ENCODE peak calls at places on chromosomes 4 and X, in seven cellular contexts. Y is fibroblast of the aortic adventitia, S is GM12878, U is HFFc6, P is cardiac fibroblast, Z is fibroblast of lung, C is natural killer cell. D is an unnamed sample.

GRCh38 chr4:31682796-31683195 is 962.6 kb downstream of the PCDH7 start:
- DNase-seq in C (no peak), Y (peak), Z (no peak), P (peak), U (no peak), S (no peak), D (no peak)

GRCh38 chr4:142419712-142420111 is 426.4 kb downstream of the INPP4B start:
- DNase-seq in P (no peak), Z (no peak), U (no peak), C (no peak), S (no peak), Y (no peak), D (no peak)

GRCh38 chr4:170025523-170026252 is 507 bp downstream of the MFAP3L start:
- DNase-seq in C (peak), Z (peak), Y (peak), P (no peak), S (no peak), U (no peak), D (no peak)

GRCh38 chr4:35080799-35081198 is 1163.5 kb downstream of the ARAP2 start:
- DNase-seq in P (no peak), U (no peak), S (no peak), C (no peak), Z (no peak), Y (no peak), D (no peak)

GRCh38 chr4:140790171-140790570 is 34.0 kb upstream of the TBC1D9 start:
- DNase-seq in Z (peak), S (no peak), U (no peak), P (peak), Y (no peak), C (no peak), D (no peak)

GRCh38 chrX:68880846-68881513 is 52.2 kb downstream of the EFNB1 start:
- DNase-seq in Z (no peak), P (no peak), C (no peak), S (no peak), Y (no peak), U (no peak), D (no peak)

GRCh38 chr4:118076958-118077766 is 42.9 kb downstream of the NDST3 start:
- DNase-seq in S (no peak), Z (peak), Y (peak), C (no peak), U (peak), P (peak), D (no peak)

GRCh38 chrX:18883961-18884765 is 99.8 kb downstream of the PHKA2 start:
- DNase-seq in C (no peak), Z (no peak), S (no peak), U (no peak), P (no peak), Y (no peak), D (no peak)

GRCh38 chrX:37955273-37955672 is 51.1 kb upstream of the SYTL5 start:
- DNase-seq in U (no peak), Z (no peak), Y (no peak), C (no peak), S (no peak), P (no peak), D (no peak)

GRCh38 chr4:121252224-121252806 is 88.2 kb upstream of the TNIP3 start:
- DNase-seq in Y (peak), S (no peak), C (peak), Z (peak), P (peak), U (peak), D (no peak)

GRCh38 chr4:169024762-169025161 is 14.7 kb upstream of the CBR4 start:
- DNase-seq in U (peak), Y (peak), C (no peak), Z (peak), P (peak), S (no peak), D (no peak)

GRCh38 chr4:86948276-86948675 is 13.5 kb downstream of the AFF1 start:
- DNase-seq in S (no peak), P (no peak), Y (no peak), C (no peak), Z (no peak), U (no peak), D (no peak)

GRCh38 chr4:185728886-185729285 is 83.1 kb downstream of the SORBS2 start:
- DNase-seq in U (no peak), Y (no peak), P (no peak), C (no peak), Z (no peak), S (no peak), D (no peak)

GRCh38 chrX:70476934-70477733 is 32.5 kb downstream of the DLG3 start:
- DNase-seq in C (no peak), U (peak), Z (peak), Y (peak), P (peak), S (no peak), D (no peak)

GRCh38 chr4:48484494-48485168 is 1.5 kb downstream of the SLC10A4 start:
- DNase-seq in C (no peak), P (no peak), Y (no peak), S (no peak), U (no peak), Z (no peak), D (no peak)

GRCh38 chr4:12723849-12724447 is 760.2 kb downstream of the RAB28 start:
- DNase-seq in P (peak), Z (no peak), C (no peak), Y (peak), S (no peak), U (no peak), D (no peak)

GRCh38 chr4:54773022-54773421 is 115.3 kb downstream of the KIT start:
- DNase-seq in C (no peak), S (no peak), U (no peak), Y (no peak), P (no peak), Z (no peak), D (no peak)
- TF ChIP-seq CTCF in C (no peak), S (no peak), U (no peak), Y (no peak), P (no peak), Z (no peak), D (no peak)

DNA sequence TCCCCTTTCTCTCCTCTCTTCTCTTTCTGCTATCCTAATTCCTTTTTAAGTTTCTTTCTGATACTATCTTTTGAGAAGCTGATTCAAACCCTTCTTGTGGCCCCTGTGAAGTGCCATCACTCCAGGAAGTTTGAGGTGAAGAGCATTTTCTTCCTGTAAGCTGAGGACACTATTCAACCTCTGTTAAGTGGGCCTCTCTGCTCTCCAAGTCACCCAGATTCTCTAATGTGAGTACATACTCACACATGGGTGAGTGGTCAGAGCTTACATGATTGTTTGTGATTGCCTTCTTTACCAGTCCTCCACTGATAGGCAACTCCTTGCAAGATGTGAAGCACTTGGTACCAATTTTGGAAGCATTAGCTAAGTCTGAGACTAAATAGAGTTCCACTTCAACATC is 18.4 kb upstream of the SMIM10L2A start:
- DNase-seq in Y (no peak), Z (no peak), C (no peak), S (no peak), P (no peak), U (no peak), D (no peak)
- TF ChIP-seq CTCF in Y (no peak), Z (no peak), C (no peak), S (no peak), P (no peak), U (no peak), D (no peak)

GRCh38 chr4:175561691-175562090 is 250.4 kb downstream of the GPM6A start:
- DNase-seq in U (no peak), C (no peak), P (no peak), Y (no peak), S (no peak), Z (no peak), D (no peak)

GRCh38 chr4:175562111-175562510 is 250.0 kb downstream of the GPM6A start:
- DNase-seq in S (no peak), C (no peak), Z (no peak), Y (no peak), P (no peak), U (no peak), D (no peak)

GRCh38 chr4:175562537-175562936 is 249.5 kb downstream of the GPM6A start:
- DNase-seq in U (no peak), Y (no peak), S (no peak), Z (no peak), C (no peak), P (no peak), D (no peak)

DNA sequence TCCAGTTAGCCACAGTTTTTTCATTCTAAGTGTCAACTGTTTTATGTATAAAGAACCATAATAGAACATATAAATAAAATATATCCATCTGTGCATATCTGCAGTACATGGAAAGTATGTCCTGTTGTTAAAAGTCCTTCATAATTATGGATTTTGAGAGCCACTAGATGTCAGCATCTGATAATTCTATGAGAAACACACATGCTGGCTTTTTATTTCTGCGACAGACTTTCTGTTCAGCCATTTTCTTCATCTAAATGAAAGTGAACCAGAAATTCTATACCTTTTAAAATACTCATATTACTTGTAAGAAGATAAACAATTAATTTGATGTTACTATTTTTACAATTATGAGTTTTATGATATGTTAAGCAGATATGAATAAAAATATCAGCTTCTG is 251.4 kb downstream of the GPM6A start:
- DNase-seq in S (no peak), U (peak), Z (peak), C (no peak), P (peak), Y (peak), D (no peak)
- TF ChIP-seq CTCF in S (peak), U (peak), Z (peak), C (no peak), P (no peak), Y (no peak), D (no peak)

GRCh38 chrX:119986203-119986602 is 42.7 kb upstream of the NKAP start:
- DNase-seq in P (no peak), Z (no peak), U (no peak), S (no peak), C (no peak), Y (no peak), D (no peak)

GRCh38 chrX:119983494-119983893 is 39.9 kb upstream of the NKAP start:
- DNase-seq in Z (no peak), C (no peak), Y (no peak), P (no peak), U (no peak), S (no peak), D (no peak)

GRCh38 chrX:119982145-119982544 is 38.6 kb upstream of the NKAP start:
- DNase-seq in P (no peak), C (no peak), U (no peak), Y (no peak), S (no peak), Z (no peak), D (no peak)

GRCh38 chrX:119984652-119985051 is 41.1 kb upstream of the NKAP start:
- DNase-seq in P (no peak), Y (no peak), U (no peak), S (no peak), Z (no peak), C (no peak), D (no peak)

DNA sequence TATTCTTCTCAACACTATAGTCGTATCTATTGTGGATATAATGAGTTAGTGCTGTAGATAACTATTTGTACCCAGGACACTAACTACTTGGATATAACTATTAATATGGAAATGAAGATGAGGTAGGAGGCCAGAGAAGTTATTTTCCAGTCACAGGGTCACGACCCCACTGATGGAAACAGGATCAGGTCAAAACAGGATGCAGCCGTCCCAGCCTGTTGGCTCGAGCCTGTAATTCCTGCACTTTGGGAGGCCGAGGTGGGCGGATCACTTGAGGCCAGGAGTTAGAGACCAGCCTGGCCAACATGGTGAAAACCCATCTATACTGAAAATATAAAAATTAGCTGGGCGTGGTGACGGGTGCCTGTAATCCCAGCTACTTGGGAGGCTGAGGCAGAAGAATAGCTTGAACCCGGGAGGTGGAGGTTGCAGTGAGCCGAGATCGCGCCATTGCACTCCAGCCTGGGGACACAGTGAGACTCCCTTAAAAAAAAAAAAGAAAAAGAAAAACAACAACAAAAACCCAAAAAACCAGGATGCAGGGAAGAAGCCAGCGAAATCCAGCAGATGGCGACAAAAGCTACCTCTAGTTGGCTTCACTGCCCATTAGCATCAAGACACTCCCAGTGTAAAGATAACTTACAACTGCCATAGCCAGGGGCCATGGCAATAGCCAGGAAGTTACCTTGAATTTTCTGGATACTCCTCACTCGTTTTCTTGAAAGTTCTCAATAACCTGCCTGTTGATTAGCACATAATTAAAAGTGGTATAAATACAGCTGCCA is 37.9 kb upstream of the NKAP start:
- DNase-seq in S (no peak), P (peak), Z (peak), U (no peak), Y (peak), C (no peak), D (no peak)
- TF ChIP-seq CTCF in S (peak), P (peak), Z (peak), U (peak), Y (peak), C (no peak), D (peak)

DNA sequence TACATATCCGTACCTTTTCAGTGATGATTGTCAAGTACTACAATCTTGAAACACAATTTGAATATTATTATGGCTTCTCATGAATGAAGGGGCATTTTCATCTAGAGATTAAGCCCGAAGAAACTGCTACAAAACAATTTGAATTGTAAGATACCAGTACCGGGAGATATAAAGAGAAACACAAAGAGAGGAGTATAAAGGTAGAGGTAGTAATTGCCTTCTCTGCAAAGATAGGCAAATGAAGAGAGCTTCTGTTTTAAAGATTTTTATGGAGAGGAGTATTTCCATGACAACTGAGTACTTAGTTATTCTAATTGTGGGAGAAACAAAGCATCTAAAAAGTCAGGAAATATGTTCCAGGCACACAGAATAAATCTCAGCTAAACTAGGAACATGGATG is 25.3 kb upstream of the KCNIP4 start:
- DNase-seq in Y (no peak), U (no peak), S (no peak), Z (no peak), C (no peak), P (no peak), D (no peak)
- TF ChIP-seq CTCF in Y (no peak), U (no peak), S (no peak), Z (no peak), C (no peak), P (no peak), D (no peak)

D was measured in CD14-positive monocyte.